ENCODE peak calls at places on chromosomes 4 and X, in seven cellular contexts. One of them, this sample, is unnamed.

GRCh38 chr4:64200001-64200555 is 209.2 kb downstream of the TECRL start:
- DNase-seq in CD4-positive, alpha-beta T cell: no peak
- DNase-seq in transverse colon: no peak
- DNase-seq in IMR-90: no peak
- DNase-seq in stomach: no peak
- DNase-seq in foreskin fibroblast: no peak
- DNase-seq in uterus: no peak
- DNase-seq in this sample: no peak

GRCh38 chr4:157961591-157961990 is 211.2 kb downstream of the GASK1B start:
- DNase-seq in CD4-positive, alpha-beta T cell: no peak
- DNase-seq in transverse colon: no peak
- DNase-seq in foreskin fibroblast: no peak
- DNase-seq in uterus: no peak
- DNase-seq in IMR-90: no peak
- DNase-seq in stomach: no peak
- DNase-seq in this sample: no peak

GRCh38 chrX:131704136-131704695 is 160.3 kb downstream of the OR13H1 start:
- DNase-seq in transverse colon: peak
- DNase-seq in CD4-positive, alpha-beta T cell: peak
- DNase-seq in stomach: peak
- DNase-seq in uterus: peak
- DNase-seq in foreskin fibroblast: no peak
- DNase-seq in IMR-90: peak
- DNase-seq in this sample: peak

GRCh38 chrX:134619838-134620237 is 38.4 kb downstream of the PLAC1 start:
- DNase-seq in uterus: no peak
- DNase-seq in foreskin fibroblast: no peak
- DNase-seq in IMR-90: no peak
- DNase-seq in CD4-positive, alpha-beta T cell: no peak
- DNase-seq in transverse colon: no peak
- DNase-seq in stomach: no peak
- DNase-seq in this sample: no peak

GRCh38 chr4:139921551-139922184 is 232.3 kb downstream of the MAML3 start:
- DNase-seq in CD4-positive, alpha-beta T cell: no peak
- DNase-seq in foreskin fibroblast: no peak
- DNase-seq in stomach: peak
- DNase-seq in IMR-90: no peak
- DNase-seq in transverse colon: peak
- DNase-seq in uterus: no peak
- DNase-seq in this sample: no peak

GRCh38 chr4:113467581-113467980 is 294.0 kb downstream of the CAMK2D start:
- DNase-seq in foreskin fibroblast: peak
- DNase-seq in transverse colon: no peak
- DNase-seq in stomach: no peak
- DNase-seq in uterus: no peak
- DNase-seq in CD4-positive, alpha-beta T cell: no peak
- DNase-seq in IMR-90: peak
- DNase-seq in this sample: peak

GRCh38 chr4:19961092-19961491 is 290.6 kb upstream of the SLIT2 start:
- DNase-seq in IMR-90: peak
- DNase-seq in transverse colon: no peak
- DNase-seq in stomach: no peak
- DNase-seq in CD4-positive, alpha-beta T cell: no peak
- DNase-seq in uterus: no peak
- DNase-seq in foreskin fibroblast: peak
- DNase-seq in this sample: no peak

GRCh38 chr4:80362578-80363181 is 27.1 kb downstream of the CFAP299 start:
- DNase-seq in stomach: no peak
- DNase-seq in uterus: no peak
- DNase-seq in CD4-positive, alpha-beta T cell: peak
- DNase-seq in IMR-90: peak
- DNase-seq in foreskin fibroblast: peak
- DNase-seq in transverse colon: peak
- DNase-seq in this sample: no peak

GRCh38 chr4:5998333-5998936 is 19.8 kb downstream of the C4orf50 start:
- DNase-seq in transverse colon: peak
- DNase-seq in CD4-positive, alpha-beta T cell: peak
- DNase-seq in uterus: peak
- DNase-seq in IMR-90: peak
- DNase-seq in foreskin fibroblast: peak
- DNase-seq in stomach: peak
- DNase-seq in this sample: peak

GRCh38 chrX:119228506-119229290 is 7.4 kb upstream of the PGRMC1 start:
- DNase-seq in transverse colon: no peak
- DNase-seq in stomach: no peak
- DNase-seq in IMR-90: peak
- DNase-seq in foreskin fibroblast: peak
- DNase-seq in uterus: no peak
- DNase-seq in CD4-positive, alpha-beta T cell: no peak
- DNase-seq in this sample: peak

GRCh38 chr4:95701500-95701899 is 138.4 kb upstream of the PDHA2 start:
- DNase-seq in stomach: no peak
- DNase-seq in foreskin fibroblast: no peak
- DNase-seq in uterus: peak
- DNase-seq in transverse colon: no peak
- DNase-seq in IMR-90: no peak
- DNase-seq in CD4-positive, alpha-beta T cell: no peak
- DNase-seq in this sample: no peak

GRCh38 chrX:113726898-113727297 is 857.0 kb upstream of the HTR2C start:
- DNase-seq in foreskin fibroblast: no peak
- DNase-seq in CD4-positive, alpha-beta T cell: no peak
- DNase-seq in uterus: no peak
- DNase-seq in stomach: no peak
- DNase-seq in transverse colon: no peak
- DNase-seq in IMR-90: no peak
- DNase-seq in this sample: no peak

GRCh38 chr4:76689079-76689817 is 208.7 kb downstream of the SOWAHB start:
- DNase-seq in CD4-positive, alpha-beta T cell: peak
- DNase-seq in foreskin fibroblast: no peak
- DNase-seq in transverse colon: peak
- DNase-seq in IMR-90: peak
- DNase-seq in stomach: peak
- DNase-seq in uterus: peak
- DNase-seq in this sample: peak

GRCh38 chrX:8306296-8306975 is 135.4 kb upstream of the VCX2 start:
- DNase-seq in CD4-positive, alpha-beta T cell: no peak
- DNase-seq in stomach: no peak
- DNase-seq in foreskin fibroblast: no peak
- DNase-seq in transverse colon: no peak
- DNase-seq in uterus: no peak
- DNase-seq in IMR-90: no peak
- DNase-seq in this sample: no peak

GRCh38 chr4:124711469-124712416 is 789 bp downstream of the ANKRD50 start:
- DNase-seq in stomach: peak
- DNase-seq in foreskin fibroblast: peak
- DNase-seq in CD4-positive, alpha-beta T cell: peak
- DNase-seq in uterus: no peak
- DNase-seq in IMR-90: peak
- DNase-seq in transverse colon: peak
- DNase-seq in this sample: peak

GRCh38 chr4:55635282-55635681 is 816 bp downstream of the NMU start:
- DNase-seq in uterus: no peak
- DNase-seq in foreskin fibroblast: no peak
- DNase-seq in transverse colon: no peak
- DNase-seq in stomach: no peak
- DNase-seq in IMR-90: no peak
- DNase-seq in CD4-positive, alpha-beta T cell: no peak
- DNase-seq in this sample: no peak

GRCh38 chrX:131675596-131676194 is 131.8 kb downstream of the OR13H1 start:
- DNase-seq in IMR-90: peak
- DNase-seq in transverse colon: no peak
- DNase-seq in foreskin fibroblast: peak
- DNase-seq in uterus: no peak
- DNase-seq in stomach: no peak
- DNase-seq in CD4-positive, alpha-beta T cell: no peak
- DNase-seq in this sample: no peak

GRCh38 chrX:49177338-49177833 is 5.7 kb downstream of the PLP2 start:
- DNase-seq in CD4-positive, alpha-beta T cell: no peak
- DNase-seq in transverse colon: no peak
- DNase-seq in IMR-90: no peak
- DNase-seq in stomach: no peak
- DNase-seq in uterus: no peak
- DNase-seq in foreskin fibroblast: no peak
- DNase-seq in this sample: peak

GRCh38 chr4:673349-674091 is 556 bp downstream of the ATP5ME start:
- DNase-seq in stomach: peak
- DNase-seq in foreskin fibroblast: no peak
- DNase-seq in CD4-positive, alpha-beta T cell: no peak
- DNase-seq in IMR-90: no peak
- DNase-seq in uterus: no peak
- DNase-seq in transverse colon: peak
- DNase-seq in this sample: peak

GRCh38 chr4:169231647-169232262 is 39.0 kb downstream of the SH3RF1 start:
- DNase-seq in uterus: no peak
- DNase-seq in CD4-positive, alpha-beta T cell: no peak
- DNase-seq in IMR-90: no peak
- DNase-seq in foreskin fibroblast: no peak
- DNase-seq in transverse colon: no peak
- DNase-seq in stomach: no peak
- DNase-seq in this sample: no peak

GRCh38 chr4:59400334-59400733 is 1799.8 kb upstream of the ADGRL3 start:
- DNase-seq in uterus: no peak
- DNase-seq in IMR-90: no peak
- DNase-seq in foreskin fibroblast: no peak
- DNase-seq in CD4-positive, alpha-beta T cell: no peak
- DNase-seq in stomach: no peak
- DNase-seq in transverse colon: no peak
- DNase-seq in this sample: no peak

GRCh38 chr4:17173300-17173699 is 274.9 kb upstream of the LDB2 start:
- DNase-seq in CD4-positive, alpha-beta T cell: no peak
- DNase-seq in transverse colon: no peak
- DNase-seq in uterus: no peak
- DNase-seq in IMR-90: no peak
- DNase-seq in stomach: no peak
- DNase-seq in foreskin fibroblast: no peak
- DNase-seq in this sample: no peak

GRCh38 chr4:41881931-41882621 is 53.2 kb upstream of the TMEM33 start:
- DNase-seq in foreskin fibroblast: no peak
- DNase-seq in transverse colon: no peak
- DNase-seq in stomach: no peak
- DNase-seq in CD4-positive, alpha-beta T cell: no peak
- DNase-seq in uterus: no peak
- DNase-seq in IMR-90: no peak
- DNase-seq in this sample: peak

GRCh38 chr4:7132730-7133582 is 59.4 kb upstream of the SORCS2 start:
- DNase-seq in transverse colon: no peak
- DNase-seq in stomach: no peak
- DNase-seq in foreskin fibroblast: peak
- DNase-seq in IMR-90: peak
- DNase-seq in CD4-positive, alpha-beta T cell: no peak
- DNase-seq in uterus: no peak
- DNase-seq in this sample: no peak

GRCh38 chrX:153778151-153778551 is 2.7 kb upstream of the SRPK3 start:
- DNase-seq in foreskin fibroblast: no peak
- DNase-seq in uterus: no peak
- DNase-seq in transverse colon: no peak
- DNase-seq in IMR-90: no peak
- DNase-seq in stomach: no peak
- DNase-seq in CD4-positive, alpha-beta T cell: no peak
- DNase-seq in this sample: no peak

GRCh38 chrX:153777261-153778090 is 3.4 kb upstream of the SRPK3 start:
- DNase-seq in IMR-90: no peak
- DNase-seq in foreskin fibroblast: no peak
- DNase-seq in transverse colon: no peak
- DNase-seq in stomach: no peak
- DNase-seq in uterus: no peak
- DNase-seq in CD4-positive, alpha-beta T cell: no peak
- DNase-seq in this sample: no peak

GRCh38 chrX:153776611-153777045 is 4.2 kb upstream of the SRPK3 start:
- DNase-seq in CD4-positive, alpha-beta T cell: no peak
- DNase-seq in uterus: no peak
- DNase-seq in stomach: no peak
- DNase-seq in transverse colon: no peak
- DNase-seq in foreskin fibroblast: no peak
- DNase-seq in IMR-90: no peak
- DNase-seq in this sample: no peak

GRCh38 chrX:153779891-153780677 is 757 bp upstream of the SRPK3 start:
- DNase-seq in IMR-90: no peak
- DNase-seq in CD4-positive, alpha-beta T cell: no peak
- DNase-seq in foreskin fibroblast: no peak
- DNase-seq in transverse colon: no peak
- DNase-seq in stomach: no peak
- DNase-seq in uterus: no peak
- DNase-seq in this sample: no peak

GRCh38 chrX:153778684-153779101 is 2.1 kb upstream of the SRPK3 start:
- DNase-seq in stomach: no peak
- DNase-seq in IMR-90: no peak
- DNase-seq in transverse colon: no peak
- DNase-seq in uterus: no peak
- DNase-seq in CD4-positive, alpha-beta T cell: no peak
- DNase-seq in foreskin fibroblast: no peak
- DNase-seq in this sample: no peak
- TF ChIP-seq CTCF in stomach: no peak
- TF ChIP-seq CTCF in IMR-90: no peak
- TF ChIP-seq CTCF in transverse colon: no peak
- TF ChIP-seq CTCF in uterus: no peak
- TF ChIP-seq CTCF in CD4-positive, alpha-beta T cell: no peak
- TF ChIP-seq CTCF in foreskin fibroblast: no peak
- TF ChIP-seq CTCF in this sample: no peak

DNA sequence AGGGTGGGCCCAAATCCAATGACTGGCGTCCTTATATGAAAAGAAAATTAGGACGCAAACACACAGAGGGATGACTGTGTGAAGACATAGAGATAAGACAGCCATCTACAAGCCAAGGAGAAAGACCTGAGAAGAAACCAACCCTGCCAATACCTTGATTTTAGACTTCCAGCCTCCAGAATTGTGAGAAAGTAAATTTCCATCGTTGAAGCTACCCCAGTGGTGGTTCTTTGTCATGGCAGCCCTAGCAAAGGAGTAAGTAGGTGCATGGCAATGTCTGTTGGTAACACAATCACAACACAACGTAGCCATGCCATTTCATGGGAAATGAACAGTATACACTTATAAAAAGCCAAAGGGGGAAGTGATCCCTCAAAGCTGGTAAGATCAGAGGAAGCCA is 25.3 kb downstream of the SMIM20 start:
- DNase-seq in IMR-90: no peak
- DNase-seq in stomach: no peak
- DNase-seq in CD4-positive, alpha-beta T cell: no peak
- DNase-seq in transverse colon: no peak
- DNase-seq in uterus: no peak
- DNase-seq in foreskin fibroblast: no peak
- DNase-seq in this sample: no peak
- TF ChIP-seq CTCF in IMR-90: no peak
- TF ChIP-seq CTCF in stomach: no peak
- TF ChIP-seq CTCF in CD4-positive, alpha-beta T cell: no peak
- TF ChIP-seq CTCF in transverse colon: no peak
- TF ChIP-seq CTCF in uterus: no peak
- TF ChIP-seq CTCF in foreskin fibroblast: no peak
- TF ChIP-seq CTCF in this sample: no peak

GRCh38 chr4:66785479-66785878 is 759.8 kb downstream of the CENPC start:
- DNase-seq in CD4-positive, alpha-beta T cell: no peak
- DNase-seq in foreskin fibroblast: no peak
- DNase-seq in IMR-90: no peak
- DNase-seq in stomach: no peak
- DNase-seq in transverse colon: no peak
- DNase-seq in uterus: no peak
- DNase-seq in this sample: no peak
- TF ChIP-seq CTCF in CD4-positive, alpha-beta T cell: no peak
- TF ChIP-seq CTCF in foreskin fibroblast: no peak
- TF ChIP-seq CTCF in IMR-90: no peak
- TF ChIP-seq CTCF in stomach: no peak
- TF ChIP-seq CTCF in transverse colon: no peak
- TF ChIP-seq CTCF in uterus: no peak
- TF ChIP-seq CTCF in this sample: no peak

GRCh38 chr4:154854362-154854761 is 73.3 kb downstream of the RBM46 start:
- DNase-seq in IMR-90: peak
- DNase-seq in uterus: no peak
- DNase-seq in CD4-positive, alpha-beta T cell: no peak
- DNase-seq in foreskin fibroblast: no peak
- DNase-seq in transverse colon: no peak
- DNase-seq in stomach: no peak
- DNase-seq in this sample: no peak
- TF ChIP-seq CTCF in IMR-90: peak
- TF ChIP-seq CTCF in uterus: no peak
- TF ChIP-seq CTCF in CD4-positive, alpha-beta T cell: no peak
- TF ChIP-seq CTCF in foreskin fibroblast: no peak
- TF ChIP-seq CTCF in transverse colon: no peak
- TF ChIP-seq CTCF in stomach: no peak
- TF ChIP-seq CTCF in this sample: no peak

This sample was measured in adrenal gland.